ENCODE peak calls at places on chromosomes 7 and 10, in five cellular contexts. One of them, this sample, is unnamed.

GRCh38 chr7:93751421-93751820 is 139.1 kb downstream of the TFPI2 start:
- DNase-seq in CD8-positive, alpha-beta T cell: no peak
- DNase-seq in pancreas: no peak
- DNase-seq in cardiac muscle cell: no peak
- DNase-seq in suprapubic skin: no peak
- DNase-seq in this sample: no peak

GRCh38 chr7:585229-585711 is 65.6 kb upstream of the PDGFA start:
- DNase-seq in CD8-positive, alpha-beta T cell: no peak
- DNase-seq in pancreas: no peak
- DNase-seq in cardiac muscle cell: no peak
- DNase-seq in suprapubic skin: no peak
- DNase-seq in this sample: no peak

GRCh38 chr10:44978570-44979280 is at the start of gene DEPP1:
- DNase-seq in CD8-positive, alpha-beta T cell: no peak
- DNase-seq in pancreas: peak; percentile 96
- DNase-seq in cardiac muscle cell: peak; percentile 96
- DNase-seq in suprapubic skin: peak; percentile 92
- DNase-seq in this sample: peak; percentile 91

GRCh38 chr10:60237977-60238376 is 151.7 kb downstream of the ANK3 start:
- DNase-seq in CD8-positive, alpha-beta T cell: no peak
- DNase-seq in pancreas: no peak
- DNase-seq in cardiac muscle cell: no peak
- DNase-seq in suprapubic skin: no peak
- DNase-seq in this sample: no peak

GRCh38 chr7:7354674-7355073 is 172.3 kb downstream of the C1GALT1 start:
- DNase-seq in CD8-positive, alpha-beta T cell: no peak
- DNase-seq in pancreas: no peak
- DNase-seq in cardiac muscle cell: no peak
- DNase-seq in suprapubic skin: no peak
- DNase-seq in this sample: no peak

GRCh38 chr7:151876112-151876898 is 610 bp downstream of the PRKAG2 start:
- DNase-seq in CD8-positive, alpha-beta T cell: peak; percentile 80
- DNase-seq in pancreas: peak; percentile 77
- DNase-seq in cardiac muscle cell: peak; percentile 80
- DNase-seq in suprapubic skin: peak; percentile 93
- DNase-seq in this sample: peak; percentile 53

GRCh38 chr7:149010451-149010850 is 17.9 kb downstream of the PDIA4 start:
- DNase-seq in CD8-positive, alpha-beta T cell: no peak
- DNase-seq in pancreas: no peak
- DNase-seq in cardiac muscle cell: no peak
- DNase-seq in suprapubic skin: no peak
- DNase-seq in this sample: no peak

GRCh38 chr7:133530682-133531081 is 277.8 kb downstream of the EXOC4 start:
- DNase-seq in CD8-positive, alpha-beta T cell: no peak
- DNase-seq in pancreas: no peak
- DNase-seq in cardiac muscle cell: no peak
- DNase-seq in suprapubic skin: no peak
- DNase-seq in this sample: peak; percentile 7

GRCh38 chr7:157785486-157786186 is 448.8 kb downstream of the DNAJB6 start:
- DNase-seq in CD8-positive, alpha-beta T cell: no peak
- DNase-seq in pancreas: no peak
- DNase-seq in cardiac muscle cell: no peak
- DNase-seq in suprapubic skin: no peak
- DNase-seq in this sample: no peak

GRCh38 chr7:158367634-158367982 is 220.0 kb downstream of the PTPRN2 start:
- DNase-seq in CD8-positive, alpha-beta T cell: no peak
- DNase-seq in pancreas: no peak
- DNase-seq in cardiac muscle cell: no peak
- DNase-seq in suprapubic skin: no peak
- DNase-seq in this sample: no peak

GRCh38 chr7:69232445-69233376 is 365.6 kb upstream of the AUTS2 start:
- DNase-seq in CD8-positive, alpha-beta T cell: no peak
- DNase-seq in pancreas: no peak
- DNase-seq in cardiac muscle cell: peak; percentile 17
- DNase-seq in suprapubic skin: no peak
- DNase-seq in this sample: no peak

GRCh38 chr10:2980791-2981360 is 86.5 kb upstream of the PFKP start:
- DNase-seq in CD8-positive, alpha-beta T cell: no peak
- DNase-seq in pancreas: no peak
- DNase-seq in cardiac muscle cell: no peak
- DNase-seq in suprapubic skin: no peak
- DNase-seq in this sample: no peak

GRCh38 chr10:124019886-124020797 is 73.3 kb downstream of the CHST15 start:
- DNase-seq in CD8-positive, alpha-beta T cell: no peak
- DNase-seq in pancreas: no peak
- DNase-seq in cardiac muscle cell: peak; percentile 33
- DNase-seq in suprapubic skin: no peak
- DNase-seq in this sample: no peak

GRCh38 chr10:97763947-97764346 is 7.9 kb downstream of the SFRP5 start:
- DNase-seq in CD8-positive, alpha-beta T cell: no peak
- DNase-seq in pancreas: no peak
- DNase-seq in cardiac muscle cell: no peak
- DNase-seq in suprapubic skin: no peak
- DNase-seq in this sample: no peak

GRCh38 chr10:3783721-3784432 is 1.1 kb downstream of the KLF6 start:
- DNase-seq in CD8-positive, alpha-beta T cell: peak; percentile 76
- DNase-seq in pancreas: peak; percentile 65
- DNase-seq in cardiac muscle cell: peak; percentile 44
- DNase-seq in suprapubic skin: no peak
- DNase-seq in this sample: peak; percentile 78

GRCh38 chr7:105808209-105808608 is 68.2 kb downstream of the ATXN7L1 start:
- DNase-seq in CD8-positive, alpha-beta T cell: no peak
- DNase-seq in pancreas: no peak
- DNase-seq in cardiac muscle cell: no peak
- DNase-seq in suprapubic skin: no peak
- DNase-seq in this sample: no peak

GRCh38 chr10:114779803-114780609 is 41.6 kb upstream of the FHIP2A start:
- DNase-seq in CD8-positive, alpha-beta T cell: no peak
- DNase-seq in pancreas: no peak
- DNase-seq in cardiac muscle cell: no peak
- DNase-seq in suprapubic skin: no peak
- DNase-seq in this sample: no peak

GRCh38 chr7:27159278-27160146 is 3.0 kb upstream of the HOXA7 start:
- DNase-seq in CD8-positive, alpha-beta T cell: no peak
- DNase-seq in pancreas: peak; percentile 5
- DNase-seq in cardiac muscle cell: no peak
- DNase-seq in suprapubic skin: peak; percentile 65
- DNase-seq in this sample: no peak

GRCh38 chr7:12687213-12688171 is at the start of gene ARL4A:
- DNase-seq in CD8-positive, alpha-beta T cell: peak; percentile 86
- DNase-seq in pancreas: peak; percentile 99
- DNase-seq in cardiac muscle cell: peak; percentile 100
- DNase-seq in suprapubic skin: peak; percentile 99
- DNase-seq in this sample: peak; percentile 99
- TF ChIP-seq CTCF in CD8-positive, alpha-beta T cell: no peak
- TF ChIP-seq CTCF in pancreas: no peak
- TF ChIP-seq CTCF in cardiac muscle cell: peak; percentile 37
- TF ChIP-seq CTCF in suprapubic skin: no peak
- TF ChIP-seq CTCF in this sample: peak; percentile 48

DNA sequence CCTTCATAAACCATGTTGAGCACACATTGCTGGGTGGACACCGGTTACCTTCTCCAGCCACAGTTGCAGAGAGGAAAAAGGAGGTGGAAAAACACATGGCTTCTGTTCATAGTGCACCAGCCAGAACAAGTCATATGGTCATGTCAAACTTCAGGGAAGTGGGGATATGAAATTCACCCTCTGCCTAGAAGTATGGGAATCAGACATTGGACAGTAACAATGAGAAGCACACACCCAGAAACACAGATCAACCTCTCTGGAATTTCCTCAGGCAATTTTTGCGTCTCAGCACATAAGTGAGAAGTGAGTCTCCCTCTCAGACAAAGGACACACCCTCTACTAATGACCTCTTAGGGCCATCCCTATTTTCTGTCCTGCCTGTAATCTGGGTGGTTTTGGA is 172.6 kb upstream of the SVIL start:
- DNase-seq in CD8-positive, alpha-beta T cell: no peak
- DNase-seq in pancreas: no peak
- DNase-seq in cardiac muscle cell: no peak
- DNase-seq in suprapubic skin: no peak
- DNase-seq in this sample: no peak
- H3K4me1 ChIP-seq in CD8-positive, alpha-beta T cell: no peaks in the 10 kb centered on the region
- H3K4me1 ChIP-seq in pancreas: peaks cover 14% of the 10 kb centered on the region
- H3K4me1 ChIP-seq in cardiac muscle cell: no peaks in the 10 kb centered on the region
- H3K4me1 ChIP-seq in suprapubic skin: peaks cover 47% of the 10 kb centered on the region
- H3K4me1 ChIP-seq in this sample: peaks cover 25% of the 10 kb centered on the region

GRCh38 chr7:34734786-34735185 is 76.8 kb downstream of the NPSR1 start:
- DNase-seq in CD8-positive, alpha-beta T cell: no peak
- DNase-seq in pancreas: no peak
- DNase-seq in cardiac muscle cell: no peak
- DNase-seq in suprapubic skin: no peak
- DNase-seq in this sample: no peak
- TF ChIP-seq CTCF in CD8-positive, alpha-beta T cell: no peak
- TF ChIP-seq CTCF in pancreas: no peak
- TF ChIP-seq CTCF in cardiac muscle cell: no peak
- TF ChIP-seq CTCF in suprapubic skin: no peak
- TF ChIP-seq CTCF in this sample: no peak

GRCh38 chr10:95500649-95501048 is 60.5 kb downstream of the SORBS1 start:
- DNase-seq in CD8-positive, alpha-beta T cell: no peak
- DNase-seq in pancreas: no peak
- DNase-seq in cardiac muscle cell: no peak
- DNase-seq in suprapubic skin: no peak
- DNase-seq in this sample: no peak
- H3K4me1 ChIP-seq in CD8-positive, alpha-beta T cell: no peaks in the 10 kb centered on the region
- H3K4me1 ChIP-seq in pancreas: peaks cover 27% of the 10 kb centered on the region
- H3K4me1 ChIP-seq in cardiac muscle cell: peaks cover 33% of the 10 kb centered on the region
- H3K4me1 ChIP-seq in suprapubic skin: peaks cover 14% of the 10 kb centered on the region
- H3K4me1 ChIP-seq in this sample: peaks cover 81% of the 10 kb centered on the region

DNA sequence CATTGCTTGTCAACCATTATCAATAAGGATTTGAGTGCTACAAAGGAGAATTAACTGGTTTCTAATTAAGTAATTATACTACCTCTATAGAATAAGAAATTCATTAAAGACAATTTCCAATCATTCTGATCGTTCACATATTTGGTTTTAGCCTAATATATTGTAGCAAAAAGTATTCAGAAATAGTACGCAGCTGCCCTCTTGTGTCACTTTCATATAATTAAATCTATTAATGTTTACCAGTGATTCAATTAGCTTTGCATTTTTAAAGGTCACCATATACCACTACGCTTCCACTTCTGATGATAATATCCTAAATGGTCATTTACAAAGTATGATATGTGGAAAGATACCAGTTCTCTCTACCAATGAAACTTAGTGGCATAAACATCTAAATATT is 128.3 kb downstream of the NEBL start:
- DNase-seq in CD8-positive, alpha-beta T cell: no peak
- DNase-seq in pancreas: no peak
- DNase-seq in cardiac muscle cell: peak; percentile 68
- DNase-seq in suprapubic skin: no peak
- DNase-seq in this sample: no peak
- TF ChIP-seq CTCF in CD8-positive, alpha-beta T cell: no peak
- TF ChIP-seq CTCF in pancreas: no peak
- TF ChIP-seq CTCF in cardiac muscle cell: peak; percentile 19
- TF ChIP-seq CTCF in suprapubic skin: no peak
- TF ChIP-seq CTCF in this sample: peak; percentile 60

This sample was measured in heart left ventricle.